ENCODE peak calls at places on chromosomes 7 and 10, in seven cellular contexts. X is OCI-LY7; M is RWPE2; B is HepG2; H is H7; Y is cardiac muscle cell; J is naive thymus-derived CD4-positive, alpha-beta T cell. E is an unnamed sample. For H3K36me3, the result is how much of the 10 kb centered on the place peaks cover.

GRCh38 chr10:114751856-114752255 is 69.7 kb upstream of the FHIP2A start:
- DNase-seq in H (no peak), X (no peak), Y (no peak), J (no peak), M (no peak), B (no peak), E (no peak)

GRCh38 chr7:130292682-130293257 is at the start of gene CPA4:
- DNase-seq in M (peak), Y (peak), J (no peak), B (no peak), X (no peak), H (no peak), E (no peak)

GRCh38 chr7:115635876-115636275 is 394.7 kb downstream of the TFEC start:
- DNase-seq in X (no peak), B (no peak), Y (no peak), H (no peak), M (no peak), J (no peak), E (no peak)

GRCh38 chr7:140607441-140607989 is 33.1 kb downstream of the DENND2A start:
- DNase-seq in H (no peak), M (no peak), J (no peak), B (no peak), X (no peak), Y (peak), E (no peak)

GRCh38 chr10:14386202-14386593 is 55.5 kb upstream of the FRMD4A start:
- DNase-seq in M (peak), B (no peak), Y (peak), X (no peak), J (no peak), H (no peak), E (no peak)

GRCh38 chr10:57849726-57850357 is 417.9 kb downstream of the IPMK start:
- DNase-seq in X (no peak), Y (peak), M (no peak), H (no peak), B (no peak), J (no peak), E (no peak)

GRCh38 chr7:106424476-106425016 is 139.8 kb upstream of the NAMPT start:
- DNase-seq in H (no peak), X (no peak), J (no peak), Y (no peak), B (no peak), M (no peak), E (no peak)

GRCh38 chr7:50826371-50827172 is 43.9 kb upstream of the GRB10 start:
- DNase-seq in X (no peak), J (no peak), Y (peak), B (peak), H (no peak), M (peak), E (peak)

GRCh38 chr7:102287465-102288146 is 938 bp downstream of the SH2B2 start:
- DNase-seq in J (no peak), Y (peak), M (no peak), X (peak), B (no peak), H (peak), E (peak)

GRCh38 chr7:82481499-82482097 is 38.0 kb upstream of the CACNA2D1 start:
- DNase-seq in J (no peak), H (no peak), B (peak), M (no peak), Y (peak), X (peak), E (peak)

GRCh38 chr7:100879685-100880261 is 4.9 kb downstream of the SRRT start:
- DNase-seq in B (no peak), Y (no peak), M (no peak), H (no peak), X (no peak), J (no peak), E (no peak)

GRCh38 chr7:100880645-100881044 is 5.7 kb downstream of the SRRT start:
- DNase-seq in Y (no peak), X (no peak), B (no peak), H (no peak), M (no peak), J (no peak), E (no peak)

GRCh38 chr7:100882769-100883526 is 6.6 kb downstream of the UFSP1 start:
- DNase-seq in Y (no peak), M (no peak), J (no peak), B (no peak), X (no peak), H (peak), E (no peak)

GRCh38 chr7:100882201-100882600 is 7.3 kb downstream of the SRRT start:
- DNase-seq in X (no peak), M (no peak), B (no peak), H (no peak), J (no peak), Y (no peak), E (no peak)

GRCh38 chr7:100881136-100881535 is 6.2 kb downstream of the SRRT start:
- DNase-seq in M (no peak), J (no peak), Y (no peak), H (no peak), X (no peak), B (no peak), E (no peak)
- H3K36me3 ChIP-seq in M (half or more), J (under half), Y (half or more), H (half or more), X (half or more), B (under half), E (under half)

DNA sequence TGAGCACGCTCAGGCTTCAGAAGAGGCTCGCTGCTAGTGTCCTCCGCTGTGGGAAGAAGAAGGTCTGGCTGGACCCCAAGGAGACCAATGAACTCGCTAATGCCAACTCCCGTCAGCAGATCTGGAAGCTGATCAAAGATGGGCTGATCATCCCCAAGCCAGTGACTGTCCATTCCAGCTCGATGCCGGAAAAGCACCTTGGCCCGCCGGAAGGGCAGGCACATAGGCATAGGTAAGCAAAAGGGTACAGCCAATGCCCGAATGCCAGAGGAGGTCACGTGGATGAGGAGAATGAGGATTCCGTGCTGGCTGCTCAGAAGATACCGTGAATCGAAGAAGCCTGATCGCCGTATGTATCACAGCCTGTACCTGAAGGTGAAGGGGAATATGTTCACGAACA is 5.7 kb upstream of the PPP2R2D start:
- DNase-seq in J (no peak), M (no peak), H (no peak), X (no peak), B (no peak), Y (no peak), E (no peak)
- H3K36me3 ChIP-seq in J (under half), M (under half), H (under half), X (under half), B (under half), Y (under half), E (under half)

GRCh38 chr7:35889001-35889400 is 88.1 kb downstream of the SEPTIN7 start:
- DNase-seq in Y (no peak), J (no peak), H (no peak), B (no peak), M (no peak), X (no peak), E (no peak)

GRCh38 chr7:35894721-35895120 is 93.9 kb downstream of the SEPTIN7 start:
- DNase-seq in Y (no peak), B (no peak), H (no peak), X (no peak), J (no peak), M (no peak), E (no peak)

GRCh38 chr7:35889870-35890269 is 89.0 kb downstream of the SEPTIN7 start:
- DNase-seq in M (no peak), Y (no peak), J (no peak), B (no peak), X (no peak), H (no peak), E (no peak)

GRCh38 chr7:35891004-35891830 is 90.4 kb downstream of the SEPTIN7 start:
- DNase-seq in Y (no peak), H (no peak), B (no peak), M (no peak), J (no peak), X (no peak), E (no peak)

GRCh38 chr7:35893649-35894048 is 92.8 kb downstream of the SEPTIN7 start:
- DNase-seq in M (no peak), X (no peak), J (no peak), Y (no peak), H (no peak), B (no peak), E (no peak)
- H3K36me3 ChIP-seq in M (half or more), X (half or more), J (under half), Y (under half), H (under half), B (under half), E (under half)

DNA sequence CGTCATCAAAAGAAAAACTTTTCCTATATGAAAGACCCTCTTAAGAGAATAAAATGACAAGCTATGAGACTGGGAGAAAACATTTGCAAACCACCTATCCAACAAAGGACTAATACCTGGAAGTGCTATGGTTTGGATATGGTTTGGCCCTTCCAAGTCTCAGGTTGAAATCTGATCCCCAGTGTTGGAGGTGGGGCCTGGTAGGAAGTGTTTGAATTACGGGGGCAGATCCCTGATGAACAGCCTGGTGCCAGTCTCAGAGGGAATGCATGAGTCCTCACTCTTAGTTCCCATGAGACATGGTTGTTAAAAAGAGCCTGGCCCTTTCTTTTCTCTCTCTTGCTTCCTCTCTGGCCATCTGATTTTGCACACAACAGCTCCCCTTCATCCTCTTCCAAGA is 6.3 kb downstream of the ALDH18A1 start:
- DNase-seq in Y (no peak), J (no peak), B (no peak), M (no peak), H (peak), X (no peak), E (no peak)
- H3K36me3 ChIP-seq in Y (under half), J (under half), B (under half), M (half or more), H (under half), X (half or more), E (under half)

GRCh38 chr7:100472854-100473499 is 6.0 kb downstream of the TSC22D4 start:
- DNase-seq in M (no peak), B (no peak), J (no peak), Y (peak), X (no peak), H (peak), E (no peak)

GRCh38 chr7:100469227-100470044 is 5.4 kb upstream of the SPACDR start:
- DNase-seq in M (no peak), J (peak), B (peak), Y (peak), H (peak), X (peak), E (peak)

GRCh38 chr7:100472121-100472851 is 6.7 kb downstream of the TSC22D4 start:
- DNase-seq in X (no peak), J (no peak), B (no peak), H (peak), M (no peak), Y (no peak), E (no peak)

GRCh38 chr7:100467638-100468373 is 3.7 kb upstream of the SPACDR start:
- DNase-seq in Y (no peak), X (no peak), B (no peak), J (no peak), H (peak), M (no peak), E (no peak)

DNA sequence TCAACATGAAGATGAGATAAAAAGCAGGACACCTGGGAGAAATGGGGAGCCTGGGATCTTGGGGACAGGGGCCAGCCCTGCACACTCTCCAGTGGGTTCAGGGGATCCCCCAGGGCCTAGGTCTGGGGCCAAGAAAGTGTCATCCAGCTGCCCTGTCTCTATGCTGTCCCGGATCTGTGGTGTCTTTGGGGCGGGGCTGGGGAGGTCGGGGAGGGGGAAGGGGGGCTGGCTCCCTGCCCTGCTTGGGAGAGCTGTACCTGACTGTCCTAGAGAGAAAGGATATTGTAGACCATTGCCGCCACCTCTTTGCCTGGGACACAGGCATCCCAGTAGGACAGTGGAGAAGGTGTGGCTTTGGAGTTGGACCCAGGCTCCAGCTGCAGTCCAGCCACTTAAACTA is 7.0 kb upstream of the SPACDR start:
- DNase-seq in Y (no peak), X (no peak), B (no peak), H (peak), J (no peak), M (no peak), E (no peak)
- H3K36me3 ChIP-seq in Y (under half), X (half or more), B (under half), H (under half), J (under half), M (under half), E (under half)

GRCh38 chr7:143387156-143387975 is 6.2 kb downstream of the ZYX start:
- DNase-seq in Y (peak), M (no peak), H (peak), B (no peak), X (no peak), J (no peak), E (no peak)
- H3K36me3 ChIP-seq in Y (under half), M (half or more), H (half or more), B (under half), X (under half), J (under half), E (under half)

GRCh38 chr10:103439776-103440175 is 12.4 kb downstream of the CALHM2 start:
- DNase-seq in H (no peak), Y (no peak), J (no peak), X (no peak), B (peak), M (no peak), E (no peak)
- H3K36me3 ChIP-seq in H (half or more), Y (half or more), J (under half), X (half or more), B (under half), M (half or more), E (under half)

DNA sequence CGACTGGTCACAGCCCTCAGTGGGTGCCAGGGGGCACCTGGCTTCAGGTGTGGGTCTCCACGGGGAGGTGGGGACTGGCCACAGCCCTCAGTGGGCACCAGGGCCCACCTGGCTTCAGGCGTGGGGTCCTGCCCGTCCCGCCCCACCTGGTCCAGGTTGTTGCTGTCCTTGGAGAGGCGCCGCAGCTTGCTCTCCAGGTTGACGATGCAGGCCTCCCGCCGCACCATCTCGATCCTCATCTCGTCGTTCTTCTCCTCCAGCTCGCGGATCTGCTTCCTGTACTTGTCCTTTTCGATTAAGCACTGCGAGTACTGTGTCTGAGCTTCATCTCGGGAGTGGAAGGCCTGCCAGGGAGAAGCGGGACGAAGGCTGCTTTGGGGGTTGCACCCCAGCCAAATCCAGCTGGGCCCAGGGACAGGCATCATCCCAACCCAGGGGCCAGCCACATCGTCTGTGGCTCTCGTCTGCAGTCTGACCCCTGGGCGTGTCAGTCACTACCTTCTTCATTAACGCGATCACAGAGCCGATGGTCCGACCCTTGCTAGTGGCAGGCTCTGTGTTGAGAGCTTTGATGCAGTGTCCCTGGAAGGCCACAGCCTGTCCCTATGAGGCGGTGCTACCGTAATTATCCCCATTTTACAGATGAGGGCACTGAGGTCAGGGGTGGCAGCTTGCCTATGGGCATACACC is 92.9 kb upstream of the GNA12 start:
- DNase-seq in Y (no peak), B (no peak), J (no peak), H (peak), M (peak), X (no peak), E (no peak)
- H3K36me3 ChIP-seq in Y (under half), B (under half), J (under half), H (under half), M (under half), X (half or more), E (under half)